ENCODE peak calls at places on chromosomes 7 and 10, in four cellular contexts. One of them, this sample, is unnamed.
A peak's percentile ranks its signal among the peaks of the same experiment; 100 is the strongest.

GRCh38 chr7:92727755-92728154 is 108.6 kb downstream of the CDK6 start:
- DNase-seq in A549: no peak
- DNase-seq in iPS-NIHi11: no peak
- DNase-seq in fibroblast of pulmonary artery: no peak
- DNase-seq in this sample: no peak

GRCh38 chr10:89889610-89890009 is 188.2 kb downstream of the KIF20B start:
- DNase-seq in A549: no peak
- DNase-seq in iPS-NIHi11: no peak
- DNase-seq in fibroblast of pulmonary artery: no peak
- DNase-seq in this sample: no peak

GRCh38 chr7:75756340-75757297 is 15.4 kb downstream of the CCL26 start:
- DNase-seq in A549: peak; percentile 60
- DNase-seq in iPS-NIHi11: peak; percentile 56
- DNase-seq in fibroblast of pulmonary artery: peak; percentile 69
- DNase-seq in this sample: peak; percentile 70

GRCh38 chr10:89699581-89700064 is 1.8 kb upstream of the KIF20B start:
- DNase-seq in A549: no peak
- DNase-seq in iPS-NIHi11: no peak
- DNase-seq in fibroblast of pulmonary artery: peak; percentile 36
- DNase-seq in this sample: no peak

GRCh38 chr10:27699778-27700177 is 45.8 kb downstream of the MKX start:
- DNase-seq in A549: no peak
- DNase-seq in iPS-NIHi11: no peak
- DNase-seq in fibroblast of pulmonary artery: no peak
- DNase-seq in this sample: no peak

GRCh38 chr10:84375011-84375410 is 46.6 kb downstream of the CCSER2 start:
- DNase-seq in A549: peak; percentile 62
- DNase-seq in iPS-NIHi11: peak; percentile 45
- DNase-seq in fibroblast of pulmonary artery: peak; percentile 81
- DNase-seq in this sample: peak; percentile 79

GRCh38 chr7:158672975-158673374 is 31.6 kb downstream of the NCAPG2 start:
- DNase-seq in A549: peak; percentile 66
- DNase-seq in iPS-NIHi11: no peak
- DNase-seq in fibroblast of pulmonary artery: peak; percentile 34
- DNase-seq in this sample: no peak

GRCh38 chr10:95350212-95350829 is 59.5 kb upstream of the PDLIM1 start:
- DNase-seq in A549: no peak
- DNase-seq in iPS-NIHi11: no peak
- DNase-seq in fibroblast of pulmonary artery: peak; percentile 83
- DNase-seq in this sample: peak; percentile 88

GRCh38 chr7:28224675-28225074 is 44.1 kb upstream of the JAZF1 start:
- DNase-seq in A549: no peak
- DNase-seq in iPS-NIHi11: no peak
- DNase-seq in fibroblast of pulmonary artery: no peak
- DNase-seq in this sample: no peak

GRCh38 chr10:26855186-26855585 is 5.6 kb downstream of the ABI1 start:
- DNase-seq in A549: no peak
- DNase-seq in iPS-NIHi11: no peak
- DNase-seq in fibroblast of pulmonary artery: peak; percentile 30
- DNase-seq in this sample: peak; percentile 63

GRCh38 chr10:29480281-29480954 is 154.4 kb downstream of the SVIL start:
- DNase-seq in A549: no peak
- DNase-seq in iPS-NIHi11: no peak
- DNase-seq in fibroblast of pulmonary artery: no peak
- DNase-seq in this sample: no peak

GRCh38 chr7:158917818-158918217 is 61.5 kb downstream of the DYNC2I1 start:
- DNase-seq in A549: no peak
- DNase-seq in iPS-NIHi11: no peak
- DNase-seq in fibroblast of pulmonary artery: no peak
- DNase-seq in this sample: no peak

GRCh38 chr7:110870926-110871325 is 220.0 kb upstream of the LRRN3 start:
- DNase-seq in A549: no peak
- DNase-seq in iPS-NIHi11: no peak
- DNase-seq in fibroblast of pulmonary artery: no peak
- DNase-seq in this sample: no peak

GRCh38 chr10:103493911-103494877 is 689 bp downstream of the NEURL1 start:
- DNase-seq in A549: no peak
- DNase-seq in iPS-NIHi11: peak; percentile 67
- DNase-seq in fibroblast of pulmonary artery: no peak
- DNase-seq in this sample: no peak

GRCh38 chr10:70885485-70885884 is 2.9 kb downstream of the PCBD1 start:
- DNase-seq in A549: no peak
- DNase-seq in iPS-NIHi11: no peak
- DNase-seq in fibroblast of pulmonary artery: no peak
- DNase-seq in this sample: no peak

GRCh38 chr7:137970263-137970975 is 31.5 kb downstream of the CREB3L2 start:
- DNase-seq in A549: peak; percentile 40
- DNase-seq in iPS-NIHi11: peak; percentile 39
- DNase-seq in fibroblast of pulmonary artery: peak; percentile 86
- DNase-seq in this sample: peak; percentile 83

GRCh38 chr10:92407305-92408016 is 116.5 kb downstream of the MARCHF5 start:
- DNase-seq in A549: peak; percentile 13
- DNase-seq in iPS-NIHi11: no peak
- DNase-seq in fibroblast of pulmonary artery: peak; percentile 15
- DNase-seq in this sample: no peak

GRCh38 chr7:146208484-146208883 is 91.9 kb downstream of the CNTNAP2 start:
- DNase-seq in A549: no peak
- DNase-seq in iPS-NIHi11: no peak
- DNase-seq in fibroblast of pulmonary artery: no peak
- DNase-seq in this sample: no peak

GRCh38 chr7:26198133-26198780 is 2.3 kb downstream of the HNRNPA2B1 start:
- DNase-seq in A549: no peak
- DNase-seq in iPS-NIHi11: no peak
- DNase-seq in fibroblast of pulmonary artery: peak; percentile 53
- DNase-seq in this sample: peak; percentile 46

GRCh38 chr10:131674130-131674529 is 226.7 kb upstream of the PPP2R2D start:
- DNase-seq in A549: no peak
- DNase-seq in iPS-NIHi11: no peak
- DNase-seq in fibroblast of pulmonary artery: no peak
- DNase-seq in this sample: no peak

GRCh38 chr10:110433740-110434139 is 64.0 kb upstream of the DUSP5 start:
- DNase-seq in A549: no peak
- DNase-seq in iPS-NIHi11: no peak
- DNase-seq in fibroblast of pulmonary artery: no peak
- DNase-seq in this sample: no peak

GRCh38 chr7:156969972-156970420 is 20.5 kb downstream of the NOM1 start:
- DNase-seq in A549: no peak
- DNase-seq in iPS-NIHi11: no peak
- DNase-seq in fibroblast of pulmonary artery: peak; percentile 32
- DNase-seq in this sample: peak; percentile 25

GRCh38 chr10:285216-285967 is 150.1 kb downstream of the ZMYND11 start:
- DNase-seq in A549: no peak
- DNase-seq in iPS-NIHi11: no peak
- DNase-seq in fibroblast of pulmonary artery: no peak
- DNase-seq in this sample: no peak

GRCh38 chr7:99248391-99249067 is 24.1 kb upstream of the MYH16 start:
- DNase-seq in A549: no peak
- DNase-seq in iPS-NIHi11: no peak
- DNase-seq in fibroblast of pulmonary artery: no peak
- DNase-seq in this sample: no peak

GRCh38 chr10:3902054-3902808 is 117.2 kb upstream of the KLF6 start:
- DNase-seq in A549: no peak
- DNase-seq in iPS-NIHi11: no peak
- DNase-seq in fibroblast of pulmonary artery: peak; percentile 55
- DNase-seq in this sample: peak; percentile 62

GRCh38 chr10:97001183-97001991 is 169.3 kb downstream of the LCOR start:
- DNase-seq in A549: no peak
- DNase-seq in iPS-NIHi11: no peak
- DNase-seq in fibroblast of pulmonary artery: no peak
- DNase-seq in this sample: no peak

GRCh38 chr7:55050286-55050685 is 31.5 kb downstream of the EGFR start:
- DNase-seq in A549: no peak
- DNase-seq in iPS-NIHi11: no peak
- DNase-seq in fibroblast of pulmonary artery: no peak
- DNase-seq in this sample: no peak

This sample was measured in cardiac fibroblast.